ENCODE peak calls at places on chromosomes 7 and 10, in nine cellular contexts. N, V, Z, Y, U, A, C, K and E are unnamed samples.

GRCh38 chr7:130441408-130441854 is 615 bp upstream of the CEP41 start:
- DNase-seq in K (no peak), C (peak), U (no peak), A (peak), V (no peak), N (peak), Z (no peak), Y (peak), E (no peak)

GRCh38 chr7:27173412-27174076 is 576 bp downstream of the HOXA10 start:
- DNase-seq in V (peak), C (peak), U (peak), N (no peak), K (no peak), Y (no peak), Z (no peak), A (no peak), E (peak)

GRCh38 chr10:63256047-63256773 is 123.1 kb downstream of the NRBF2 start:
- DNase-seq in N (peak), V (no peak), U (no peak), C (no peak), A (no peak), K (no peak), Y (no peak), Z (no peak), E (no peak)

GRCh38 chr10:103757531-103758293 is 97.7 kb downstream of the SH3PXD2A start:
- DNase-seq in U (peak), C (peak), V (no peak), K (peak), Z (no peak), Y (no peak), A (no peak), N (no peak), E (peak)

GRCh38 chr7:121748546-121748945 is 124.4 kb upstream of the PTPRZ1 start:
- DNase-seq in K (no peak), A (no peak), C (no peak), Z (no peak), V (no peak), Y (no peak), N (no peak), U (no peak), E (no peak)

GRCh38 chr10:125692932-125693847 is 10.2 kb upstream of the TEX36 start:
- DNase-seq in V (no peak), K (no peak), Y (no peak), U (no peak), A (no peak), C (peak), N (no peak), Z (no peak), E (no peak)

GRCh38 chr7:106730021-106730420 is 69.1 kb upstream of the CCDC71L start:
- DNase-seq in Y (no peak), A (peak), N (no peak), V (no peak), Z (no peak), K (no peak), U (no peak), C (no peak), E (no peak)

GRCh38 chr10:113135025-113135424 is 185.0 kb downstream of the TCF7L2 start:
- DNase-seq in N (no peak), Z (no peak), U (no peak), V (no peak), K (no peak), A (no peak), Y (peak), C (no peak), E (no peak)

GRCh38 chr7:2145835-2146580 is 86.7 kb downstream of the MAD1L1 start:
- DNase-seq in U (no peak), V (no peak), Y (no peak), C (no peak), Z (no peak), A (no peak), N (no peak), K (no peak), E (no peak)

GRCh38 chr10:1938317-1938716 is 201.0 kb upstream of the ADARB2 start:
- DNase-seq in Y (no peak), A (no peak), Z (peak), N (no peak), V (no peak), K (peak), C (no peak), U (no peak), E (no peak)